ENCODE peak calls at places on chromosome 1, in nine cellular contexts. One of them, this sample, is unnamed.
A peak's percentile ranks its signal among the peaks of the same experiment; 100 is the strongest.

GRCh38 chr1:67465371-67465770 is 35.2 kb upstream of the SERBP1 start:
- DNase-seq in endothelial cell of umbilical vein: peak; percentile 59
- DNase-seq in endothelial cell: no peak
- DNase-seq in sigmoid colon: no peak
- DNase-seq in left lung: no peak
- DNase-seq in ovary: no peak
- DNase-seq in NB4: no peak
- DNase-seq in CD4-positive, alpha-beta T cell: no peak
- DNase-seq in prostate gland: no peak
- DNase-seq in this sample: no peak

GRCh38 chr1:2330511-2331199 is 60.7 kb downstream of the MORN1 start:
- DNase-seq in endothelial cell of umbilical vein: no peak
- DNase-seq in endothelial cell: no peak
- DNase-seq in sigmoid colon: peak; percentile 88
- DNase-seq in left lung: peak; percentile 60
- DNase-seq in ovary: peak; percentile 69
- DNase-seq in NB4: no peak
- DNase-seq in CD4-positive, alpha-beta T cell: no peak
- DNase-seq in prostate gland: no peak
- DNase-seq in this sample: no peak

GRCh38 chr1:27299385-27300252 is 22.3 kb upstream of the TMEM222 start:
- DNase-seq in endothelial cell of umbilical vein: peak; percentile 9
- DNase-seq in endothelial cell: no peak
- DNase-seq in sigmoid colon: peak; percentile 95
- DNase-seq in left lung: peak; percentile 49
- DNase-seq in ovary: peak; percentile 58
- DNase-seq in NB4: no peak
- DNase-seq in CD4-positive, alpha-beta T cell: no peak
- DNase-seq in prostate gland: peak; percentile 86
- DNase-seq in this sample: no peak

GRCh38 chr1:54811739-54812655 is 10.9 kb upstream of the TTC22 start:
- DNase-seq in endothelial cell of umbilical vein: no peak
- DNase-seq in endothelial cell: no peak
- DNase-seq in sigmoid colon: no peak
- DNase-seq in left lung: peak; percentile 22
- DNase-seq in ovary: no peak
- DNase-seq in NB4: no peak
- DNase-seq in CD4-positive, alpha-beta T cell: no peak
- DNase-seq in prostate gland: no peak
- DNase-seq in this sample: peak; percentile 7

GRCh38 chr1:54081306-54082270 is 28.2 kb downstream of the TCEANC2 start:
- DNase-seq in endothelial cell of umbilical vein: peak; percentile 59
- DNase-seq in endothelial cell: peak; percentile 79
- DNase-seq in sigmoid colon: peak; percentile 69
- DNase-seq in left lung: peak; percentile 76
- DNase-seq in ovary: peak; percentile 34
- DNase-seq in NB4: peak; percentile 76
- DNase-seq in CD4-positive, alpha-beta T cell: peak; percentile 48
- DNase-seq in prostate gland: peak; percentile 80
- DNase-seq in this sample: peak; percentile 64

GRCh38 chr1:39450956-39451601 is 40.4 kb upstream of the BMP8A start:
- DNase-seq in endothelial cell of umbilical vein: peak; percentile 73
- DNase-seq in endothelial cell: no peak
- DNase-seq in sigmoid colon: no peak
- DNase-seq in left lung: no peak
- DNase-seq in ovary: peak; percentile 56
- DNase-seq in NB4: no peak
- DNase-seq in CD4-positive, alpha-beta T cell: no peak
- DNase-seq in prostate gland: no peak
- DNase-seq in this sample: no peak

GRCh38 chr1:29342351-29342750 is 106.0 kb downstream of the PTPRU start:
- DNase-seq in endothelial cell of umbilical vein: no peak
- DNase-seq in endothelial cell: no peak
- DNase-seq in sigmoid colon: peak; percentile 40
- DNase-seq in left lung: no peak
- DNase-seq in ovary: no peak
- DNase-seq in NB4: no peak
- DNase-seq in CD4-positive, alpha-beta T cell: no peak
- DNase-seq in prostate gland: no peak
- DNase-seq in this sample: no peak

GRCh38 chr1:61084560-61084991 is 2.2 kb downstream of the NFIA start:
- DNase-seq in endothelial cell of umbilical vein: peak; percentile 67
- DNase-seq in endothelial cell: no peak
- DNase-seq in sigmoid colon: no peak
- DNase-seq in left lung: no peak
- DNase-seq in ovary: no peak
- DNase-seq in NB4: no peak
- DNase-seq in CD4-positive, alpha-beta T cell: no peak
- DNase-seq in prostate gland: no peak
- DNase-seq in this sample: no peak

DNA sequence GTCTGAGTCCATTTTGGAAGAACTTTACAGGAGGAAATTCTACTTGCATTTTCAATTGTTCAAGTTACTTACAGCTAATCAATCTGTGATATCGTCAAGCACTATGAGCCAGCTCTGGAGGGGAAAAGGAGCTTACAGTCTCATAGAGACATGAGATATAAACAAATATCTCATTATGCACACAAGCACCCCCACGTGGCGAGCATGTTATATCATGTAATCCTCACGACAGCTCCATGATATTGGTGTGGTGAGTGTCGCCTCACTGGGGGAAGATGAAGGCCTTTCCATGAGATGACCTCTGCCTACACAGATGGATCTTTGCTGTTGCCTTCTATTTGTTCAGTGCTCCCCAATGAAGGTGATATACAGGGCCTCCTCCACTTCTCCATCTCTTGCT is 34.6 kb downstream of the TNR start:
- DNase-seq in endothelial cell of umbilical vein: peak; percentile 20
- DNase-seq in endothelial cell: no peak
- DNase-seq in sigmoid colon: no peak
- DNase-seq in left lung: no peak
- DNase-seq in ovary: no peak
- DNase-seq in NB4: peak; percentile 20
- DNase-seq in CD4-positive, alpha-beta T cell: no peak
- DNase-seq in prostate gland: no peak
- DNase-seq in this sample: no peak
- TF ChIP-seq CTCF in endothelial cell of umbilical vein: no peak
- TF ChIP-seq CTCF in endothelial cell: no peak
- TF ChIP-seq CTCF in sigmoid colon: no peak
- TF ChIP-seq CTCF in left lung: no peak
- TF ChIP-seq CTCF in ovary: no peak
- TF ChIP-seq CTCF in NB4: no peak
- TF ChIP-seq CTCF in CD4-positive, alpha-beta T cell: no peak
- TF ChIP-seq CTCF in prostate gland: no peak
- TF ChIP-seq CTCF in this sample: no peak

GRCh38 chr1:225435957-225436392 is 8.1 kb upstream of the LBR start:
- DNase-seq in endothelial cell of umbilical vein: no peak
- DNase-seq in endothelial cell: no peak
- DNase-seq in sigmoid colon: no peak
- DNase-seq in left lung: no peak
- DNase-seq in ovary: no peak
- DNase-seq in NB4: no peak
- DNase-seq in CD4-positive, alpha-beta T cell: no peak
- DNase-seq in prostate gland: no peak
- DNase-seq in this sample: no peak

GRCh38 chr1:225431081-225431863 is 3.4 kb upstream of the LBR start:
- DNase-seq in endothelial cell of umbilical vein: no peak
- DNase-seq in endothelial cell: no peak
- DNase-seq in sigmoid colon: peak; percentile 65
- DNase-seq in left lung: no peak
- DNase-seq in ovary: no peak
- DNase-seq in NB4: no peak
- DNase-seq in CD4-positive, alpha-beta T cell: no peak
- DNase-seq in prostate gland: no peak
- DNase-seq in this sample: no peak

GRCh38 chr1:225430301-225430700 is 2.5 kb upstream of the LBR start:
- DNase-seq in endothelial cell of umbilical vein: peak; percentile 62
- DNase-seq in endothelial cell: no peak
- DNase-seq in sigmoid colon: peak; percentile 29
- DNase-seq in left lung: no peak
- DNase-seq in ovary: no peak
- DNase-seq in NB4: no peak
- DNase-seq in CD4-positive, alpha-beta T cell: no peak
- DNase-seq in prostate gland: no peak
- DNase-seq in this sample: no peak

GRCh38 chr1:225435487-225435886 is 7.6 kb upstream of the LBR start:
- DNase-seq in endothelial cell of umbilical vein: no peak
- DNase-seq in endothelial cell: no peak
- DNase-seq in sigmoid colon: no peak
- DNase-seq in left lung: no peak
- DNase-seq in ovary: no peak
- DNase-seq in NB4: no peak
- DNase-seq in CD4-positive, alpha-beta T cell: no peak
- DNase-seq in prostate gland: no peak
- DNase-seq in this sample: no peak

GRCh38 chr1:225434041-225434440 is 6.2 kb upstream of the LBR start:
- DNase-seq in endothelial cell of umbilical vein: no peak
- DNase-seq in endothelial cell: no peak
- DNase-seq in sigmoid colon: no peak
- DNase-seq in left lung: no peak
- DNase-seq in ovary: no peak
- DNase-seq in NB4: no peak
- DNase-seq in CD4-positive, alpha-beta T cell: no peak
- DNase-seq in prostate gland: no peak
- DNase-seq in this sample: no peak
- TF ChIP-seq CTCF in endothelial cell of umbilical vein: no peak
- TF ChIP-seq CTCF in endothelial cell: no peak
- TF ChIP-seq CTCF in sigmoid colon: no peak
- TF ChIP-seq CTCF in left lung: no peak
- TF ChIP-seq CTCF in ovary: no peak
- TF ChIP-seq CTCF in NB4: no peak
- TF ChIP-seq CTCF in CD4-positive, alpha-beta T cell: no peak
- TF ChIP-seq CTCF in prostate gland: no peak
- TF ChIP-seq CTCF in this sample: no peak

GRCh38 chr1:25091671-25092070 is 140.6 kb downstream of the SYF2 start:
- DNase-seq in endothelial cell of umbilical vein: no peak
- DNase-seq in endothelial cell: no peak
- DNase-seq in sigmoid colon: no peak
- DNase-seq in left lung: no peak
- DNase-seq in ovary: no peak
- DNase-seq in NB4: no peak
- DNase-seq in CD4-positive, alpha-beta T cell: no peak
- DNase-seq in prostate gland: no peak
- DNase-seq in this sample: no peak

GRCh38 chr1:25090707-25091422 is 141.4 kb downstream of the SYF2 start:
- DNase-seq in endothelial cell of umbilical vein: no peak
- DNase-seq in endothelial cell: no peak
- DNase-seq in sigmoid colon: no peak
- DNase-seq in left lung: no peak
- DNase-seq in ovary: no peak
- DNase-seq in NB4: no peak
- DNase-seq in CD4-positive, alpha-beta T cell: no peak
- DNase-seq in prostate gland: no peak
- DNase-seq in this sample: no peak

GRCh38 chr1:25086518-25087079 is 145.7 kb downstream of the SYF2 start:
- DNase-seq in endothelial cell of umbilical vein: no peak
- DNase-seq in endothelial cell: no peak
- DNase-seq in sigmoid colon: no peak
- DNase-seq in left lung: no peak
- DNase-seq in ovary: no peak
- DNase-seq in NB4: no peak
- DNase-seq in CD4-positive, alpha-beta T cell: no peak
- DNase-seq in prostate gland: no peak
- DNase-seq in this sample: no peak

GRCh38 chr1:25088180-25088701 is 144.1 kb downstream of the SYF2 start:
- DNase-seq in endothelial cell of umbilical vein: no peak
- DNase-seq in endothelial cell: no peak
- DNase-seq in sigmoid colon: no peak
- DNase-seq in left lung: no peak
- DNase-seq in ovary: no peak
- DNase-seq in NB4: no peak
- DNase-seq in CD4-positive, alpha-beta T cell: no peak
- DNase-seq in prostate gland: no peak
- DNase-seq in this sample: no peak

GRCh38 chr1:25088946-25089345 is 143.4 kb downstream of the SYF2 start:
- DNase-seq in endothelial cell of umbilical vein: no peak
- DNase-seq in endothelial cell: no peak
- DNase-seq in sigmoid colon: no peak
- DNase-seq in left lung: no peak
- DNase-seq in ovary: no peak
- DNase-seq in NB4: no peak
- DNase-seq in CD4-positive, alpha-beta T cell: no peak
- DNase-seq in prostate gland: no peak
- DNase-seq in this sample: no peak
- TF ChIP-seq CTCF in endothelial cell of umbilical vein: no peak
- TF ChIP-seq CTCF in endothelial cell: no peak
- TF ChIP-seq CTCF in sigmoid colon: no peak
- TF ChIP-seq CTCF in left lung: no peak
- TF ChIP-seq CTCF in ovary: no peak
- TF ChIP-seq CTCF in NB4: no peak
- TF ChIP-seq CTCF in CD4-positive, alpha-beta T cell: no peak
- TF ChIP-seq CTCF in prostate gland: no peak
- TF ChIP-seq CTCF in this sample: no peak

GRCh38 chr1:109985251-109986053 is 887 bp downstream of the AHCYL1 start:
- DNase-seq in endothelial cell of umbilical vein: no peak
- DNase-seq in endothelial cell: no peak
- DNase-seq in sigmoid colon: no peak
- DNase-seq in left lung: no peak
- DNase-seq in ovary: no peak
- DNase-seq in NB4: no peak
- DNase-seq in CD4-positive, alpha-beta T cell: no peak
- DNase-seq in prostate gland: no peak
- DNase-seq in this sample: no peak

GRCh38 chr1:109986054-109986444 is 1.5 kb downstream of the AHCYL1 start:
- DNase-seq in endothelial cell of umbilical vein: no peak
- DNase-seq in endothelial cell: no peak
- DNase-seq in sigmoid colon: no peak
- DNase-seq in left lung: no peak
- DNase-seq in ovary: no peak
- DNase-seq in NB4: no peak
- DNase-seq in CD4-positive, alpha-beta T cell: no peak
- DNase-seq in prostate gland: no peak
- DNase-seq in this sample: no peak

GRCh38 chr1:109983380-109984189 is 980 bp upstream of the AHCYL1 start:
- DNase-seq in endothelial cell of umbilical vein: no peak
- DNase-seq in endothelial cell: no peak
- DNase-seq in sigmoid colon: peak; percentile 76
- DNase-seq in left lung: no peak
- DNase-seq in ovary: peak; percentile 31
- DNase-seq in NB4: peak; percentile 24
- DNase-seq in CD4-positive, alpha-beta T cell: no peak
- DNase-seq in prostate gland: no peak
- DNase-seq in this sample: no peak

GRCh38 chr1:109984190-109984455 is 442 bp upstream of the AHCYL1 start:
- DNase-seq in endothelial cell of umbilical vein: peak; percentile 34
- DNase-seq in endothelial cell: no peak
- DNase-seq in sigmoid colon: no peak
- DNase-seq in left lung: no peak
- DNase-seq in ovary: no peak
- DNase-seq in NB4: peak; percentile 77
- DNase-seq in CD4-positive, alpha-beta T cell: no peak
- DNase-seq in prostate gland: no peak
- DNase-seq in this sample: no peak

DNA sequence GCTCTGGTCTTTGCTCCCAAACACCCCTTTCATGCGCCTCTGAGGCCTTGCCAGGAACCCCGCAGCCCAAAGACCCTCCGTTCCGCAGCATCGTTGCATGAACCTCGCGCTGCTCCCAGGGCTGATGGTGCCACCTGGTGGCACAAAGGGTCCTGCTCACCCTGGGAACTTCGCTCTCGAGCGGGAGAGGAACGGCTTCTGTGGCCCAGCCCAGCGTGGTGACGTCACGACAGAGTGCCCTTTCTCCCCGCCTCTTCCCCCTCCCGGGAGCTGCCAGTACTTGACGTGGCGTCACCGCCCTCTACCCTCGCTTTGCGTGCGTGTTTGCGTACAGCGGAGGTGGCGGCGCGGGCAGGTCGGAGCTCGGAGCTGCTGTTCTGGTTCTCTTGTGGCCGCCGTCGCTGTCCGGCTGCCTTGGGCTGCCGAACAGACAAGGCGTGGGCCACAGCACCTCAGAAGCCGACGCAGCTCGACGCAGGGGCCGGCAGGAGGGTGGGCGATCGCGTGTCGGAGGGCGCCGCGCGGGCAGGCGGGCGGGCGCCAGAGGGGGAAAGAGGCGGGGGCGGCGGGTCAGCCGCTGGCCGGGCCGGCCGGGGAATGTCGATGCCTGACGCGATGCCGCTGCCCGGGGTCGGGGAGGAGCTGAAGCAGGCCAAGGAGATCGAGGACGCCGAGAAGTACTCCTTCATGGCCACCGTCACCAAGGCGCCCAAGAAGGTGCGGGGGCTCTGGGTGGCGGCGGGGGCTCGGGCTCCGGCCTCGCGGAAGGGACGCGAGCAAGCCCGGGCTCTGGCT is at the start of gene AHCYL1:
- DNase-seq in endothelial cell of umbilical vein: peak; percentile 98
- DNase-seq in endothelial cell: peak; percentile 98
- DNase-seq in sigmoid colon: peak; percentile 100
- DNase-seq in left lung: peak; percentile 100
- DNase-seq in ovary: peak; percentile 100
- DNase-seq in NB4: peak; percentile 98
- DNase-seq in CD4-positive, alpha-beta T cell: peak; percentile 98
- DNase-seq in prostate gland: peak; percentile 100
- DNase-seq in this sample: peak; percentile 99
- TF ChIP-seq CTCF in endothelial cell of umbilical vein: peak; percentile 98
- TF ChIP-seq CTCF in endothelial cell: peak; percentile 98
- TF ChIP-seq CTCF in sigmoid colon: peak; percentile 99
- TF ChIP-seq CTCF in left lung: peak; percentile 100
- TF ChIP-seq CTCF in ovary: peak; percentile 96
- TF ChIP-seq CTCF in NB4: peak; percentile 82
- TF ChIP-seq CTCF in CD4-positive, alpha-beta T cell: peak; percentile 92
- TF ChIP-seq CTCF in prostate gland: peak; percentile 100
- TF ChIP-seq CTCF in this sample: peak; percentile 98

This sample was measured in progenitor cell of endocrine pancreas.